ENCODE peak calls at places on chromosomes 2 and 18, in six cellular contexts. A is HL-60, K is vagina, D is endothelial cell of umbilical vein, F is K562, O is stomach. T is an unnamed sample.

GRCh38 chr2:226048625-226049024 is 649.1 kb downstream of the NYAP2 start:
- DNase-seq in K (no peak), A (no peak), D (peak; percentile 31), F (no peak), O (no peak), T (no peak)

GRCh38 chr2:74806913-74807312 is 27.0 kb upstream of the HK2 start:
- DNase-seq in D (no peak), A (peak; percentile 83), F (no peak), K (no peak), O (no peak), T (no peak)

GRCh38 chr2:229201522-229201921 is 69.6 kb downstream of the PID1 start:
- DNase-seq in K (no peak), F (no peak), D (no peak), O (no peak), A (no peak), T (no peak)

GRCh38 chr2:27922842-27923241 is 32.3 kb downstream of the BABAM2 start:
- DNase-seq in K (no peak), F (no peak), O (no peak), D (no peak), A (no peak), T (no peak)

GRCh38 chr2:75614062-75614710 is 32.4 kb upstream of the MRPL19 start:
- DNase-seq in F (no peak), O (no peak), K (no peak), A (no peak), D (no peak), T (no peak)

GRCh38 chr18:2998644-2999043 is 14.3 kb downstream of the LPIN2 start:
- DNase-seq in F (no peak), O (no peak), K (no peak), A (no peak), D (no peak), T (no peak)

GRCh38 chr2:96501886-96502810 is 3.0 kb downstream of the NEURL3 start:
- DNase-seq in O (no peak), A (no peak), F (no peak), K (no peak), D (no peak), T (no peak)

GRCh38 chr2:101328474-101329007 is 20.0 kb upstream of the RNF149 start:
- DNase-seq in K (no peak), O (no peak), F (no peak), A (peak; percentile 98), D (peak; percentile 98), T (no peak)

GRCh38 chr2:228841877-228842276 is 429.2 kb downstream of the PID1 start:
- DNase-seq in F (no peak), A (no peak), K (no peak), O (no peak), D (no peak), T (no peak)

GRCh38 chr2:157333304-157334047 is 7.9 kb upstream of the ERMN start:
- DNase-seq in A (no peak), K (no peak), F (no peak), D (no peak), O (no peak), T (no peak)

GRCh38 chr2:118748245-118748885 is 99.1 kb downstream of the EN1 start:
- DNase-seq in A (no peak), K (no peak), D (no peak), O (no peak), F (peak; percentile 71), T (no peak)

GRCh38 chr2:58237741-58238140 is 3.4 kb downstream of the FANCL start:
- DNase-seq in O (no peak), K (no peak), F (peak; percentile 77), A (no peak), D (no peak), T (no peak)

GRCh38 chr2:225270861-225271260 is 128.6 kb upstream of the NYAP2 start:
- DNase-seq in F (peak; percentile 46), K (no peak), D (no peak), O (no peak), A (peak; percentile 57), T (no peak)

GRCh38 chr2:104033399-104033798 is 820.5 kb upstream of the POU3F3 start:
- DNase-seq in D (no peak), F (peak; percentile 0), O (no peak), A (no peak), K (no peak), T (peak; percentile 12)

GRCh38 chr18:13232060-13232917 is 13.7 kb downstream of the LDLRAD4 start:
- DNase-seq in A (no peak), D (no peak), O (no peak), F (no peak), K (peak; percentile 87), T (no peak)
- TF ChIP-seq POLR2AphosphoS5 in A (no peak), D (no peak), O (no peak), F (no peak), K (no peak), T (no peak)

GRCh38 chr18:24991220-24991575 is 360.8 kb downstream of the ZNF521 start:
- DNase-seq in K (no peak), D (no peak), F (no peak), O (no peak), A (no peak), T (no peak)
- H3K27ac ChIP-seq in K (peak overlapping the region; percentile 42), D (peak overlapping the region; percentile 46), F (no peak overlapping the region), O (no peak overlapping the region), A (no peak overlapping the region), T (no peak overlapping the region)

GRCh38 chr2:86490245-86490644 is 49.1 kb downstream of the KDM3A start:
- DNase-seq in F (no peak), K (no peak), O (no peak), A (no peak), D (no peak), T (no peak)

GRCh38 chr2:86491088-86491487 is 49.9 kb downstream of the KDM3A start:
- DNase-seq in F (no peak), K (no peak), O (no peak), D (no peak), A (no peak), T (no peak)

GRCh38 chr2:86487062-86487461 is 45.9 kb downstream of the KDM3A start:
- DNase-seq in F (no peak), O (no peak), K (no peak), D (no peak), A (no peak), T (no peak)

GRCh38 chr2:86489542-86489941 is 48.4 kb downstream of the KDM3A start:
- DNase-seq in F (no peak), D (no peak), K (no peak), A (no peak), O (no peak), T (no peak)

GRCh38 chr2:86488561-86489250 is 47.5 kb downstream of the KDM3A start:
- DNase-seq in A (no peak), K (no peak), O (no peak), D (no peak), F (no peak), T (no peak)
- TF ChIP-seq POLR2AphosphoS5 in A (no peak), K (no peak), O (no peak), D (no peak), F (no peak), T (no peak)

GRCh38 chr2:130826821-130827501 is 9.8 kb upstream of the ARHGEF4 start:
- DNase-seq in A (no peak), K (no peak), F (no peak), O (no peak), D (no peak), T (no peak)
- H3K27ac ChIP-seq in A (no peak overlapping the region), K (no peak overlapping the region), F (no peak overlapping the region), O (no peak overlapping the region), D (no peak overlapping the region), T (no peak overlapping the region)

GRCh38 chr2:37561615-37562569 is 109.5 kb downstream of the CDC42EP3 start:
- DNase-seq in F (peak; percentile 91), O (no peak), A (no peak), K (no peak), D (peak; percentile 92), T (no peak)
- TF ChIP-seq POLR2AphosphoS5 in F (peak; percentile 26), O (no peak), A (no peak), K (no peak), D (peak; percentile 51), T (no peak)

GRCh38 chr18:13290856-13291271 is 72.3 kb downstream of the LDLRAD4 start:
- DNase-seq in D (no peak), K (no peak), O (no peak), A (no peak), F (no peak), T (no peak)
- H3K27ac ChIP-seq in D (no peak overlapping the region), K (no peak overlapping the region), O (no peak overlapping the region), A (no peak overlapping the region), F (no peak overlapping the region), T (no peak overlapping the region)

GRCh38 chr18:63150326-63150725 is 169.2 kb downstream of the BCL2 start:
- DNase-seq in A (no peak), O (no peak), K (no peak), D (no peak), F (no peak), T (no peak)

GRCh38 chr18:63152096-63152495 is 167.5 kb downstream of the BCL2 start:
- DNase-seq in D (no peak), O (no peak), A (no peak), K (no peak), F (no peak), T (no peak)

GRCh38 chr18:63149200-63149587 is 170.4 kb downstream of the BCL2 start:
- DNase-seq in K (no peak), O (no peak), D (no peak), F (no peak), A (no peak), T (no peak)

GRCh38 chr18:63152791-63153190 is 166.8 kb downstream of the BCL2 start:
- DNase-seq in D (no peak), K (no peak), F (no peak), O (no peak), A (no peak), T (no peak)

DNA sequence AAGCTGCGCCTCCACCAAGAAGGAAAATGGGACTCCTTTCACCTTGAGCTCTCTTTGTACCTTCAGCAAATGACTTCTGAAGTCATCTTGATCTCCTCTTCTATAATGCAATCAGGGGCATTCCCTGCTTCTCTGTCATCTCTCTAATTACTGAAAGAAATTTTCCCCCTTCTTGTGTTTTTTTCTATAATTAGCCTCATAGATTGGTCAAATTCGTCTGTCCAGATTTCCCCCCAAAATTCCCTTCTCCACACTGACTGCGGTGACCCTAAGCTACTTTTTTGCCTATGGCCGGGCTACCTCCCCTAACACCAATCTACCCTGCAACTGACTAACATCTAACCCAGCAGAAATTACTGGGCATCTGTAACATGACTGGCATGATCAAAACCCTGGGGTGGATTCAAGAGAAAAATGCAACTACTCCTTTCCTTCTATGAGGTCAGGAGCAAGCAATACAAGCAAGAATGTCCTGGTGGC is 168.6 kb downstream of the BCL2 start:
- DNase-seq in K (no peak), O (no peak), D (no peak), F (no peak), A (no peak), T (no peak)
- TF ChIP-seq POLR2AphosphoS5 in K (no peak), O (no peak), D (no peak), F (no peak), A (no peak), T (no peak)

GRCh38 chr2:85323351-85323987 is 4.3 kb downstream of the TGOLN2 start:
- DNase-seq in F (no peak), O (no peak), A (no peak), K (no peak), D (no peak), T (no peak)
- H3K27ac ChIP-seq in F (no peak overlapping the region), O (no peak overlapping the region), A (no peak overlapping the region), K (no peak overlapping the region), D (no peak overlapping the region), T (no peak overlapping the region)

T was measured in Panc1.